ENCODE peak calls at places on chromosomes 5 and 9, in six cellular contexts. F is activated naive CD4-positive, alpha-beta T cell; M is glomerular endothelial cell; E is substantia nigra; T is NCI-H1694; B is ELF-1. R is an unnamed sample.
A peak's percentile ranks its signal among the peaks of the same experiment; 100 is the strongest.

GRCh38 chr9:112556497-112557085 is 70.0 kb downstream of the KIAA1958 start:
- DNase-seq in F (no peak), M (no peak), E (no peak), T (no peak), B (no peak), R (no peak)

GRCh38 chr5:135332519-135333150 is 66.4 kb downstream of the MACROH2A1 start:
- DNase-seq in F (no peak), M (peak; percentile 33), E (no peak), T (peak; percentile 63), B (peak; percentile 55), R (no peak)

GRCh38 chr5:149641000-149641576 is 59.8 kb downstream of the ARHGEF37 start:
- DNase-seq in F (no peak), M (no peak), E (no peak), T (no peak), B (no peak), R (no peak)

GRCh38 chr9:4147476-4148214 is 152.2 kb downstream of the GLIS3 start:
- DNase-seq in F (no peak), M (no peak), E (peak; percentile 25), T (no peak), B (no peak), R (no peak)

GRCh38 chr9:129640086-129640870 is 1.7 kb downstream of the ASB6 start:
- DNase-seq in F (no peak), M (no peak), E (peak; percentile 13), T (no peak), B (no peak), R (no peak)

GRCh38 chr5:147911427-147911826 is 5.1 kb upstream of the C5orf46 start:
- DNase-seq in F (no peak), M (no peak), E (peak; percentile 7), T (peak; percentile 74), B (no peak), R (no peak)

GRCh38 chr9:93575706-93576295 is 583 bp upstream of the PHF2 start:
- DNase-seq in F (peak; percentile 41), M (no peak), E (peak; percentile 45), T (no peak), B (peak; percentile 46), R (no peak)

GRCh38 chr9:27426717-27427645 is 97.1 kb upstream of the IFNK start:
- DNase-seq in F (no peak), M (no peak), E (no peak), T (no peak), B (peak; percentile 79), R (peak; percentile 82)

GRCh38 chr5:168920019-168920813 is 341.0 kb upstream of the PANK3 start:
- DNase-seq in F (no peak), M (no peak), E (peak; percentile 6), T (no peak), B (no peak), R (no peak)

GRCh38 chr9:122342323-122343050 is 28.3 kb upstream of the PTGS1 start:
- DNase-seq in F (no peak), M (no peak), E (no peak), T (no peak), B (no peak), R (no peak)

GRCh38 chr5:112930082-112930344 is 8.0 kb upstream of the REEP5 start:
- DNase-seq in F (no peak), M (no peak), E (no peak), T (no peak), B (no peak), R (no peak)

GRCh38 chr9:27184556-27185351 is 75.7 kb downstream of the TEK start:
- DNase-seq in F (no peak), M (no peak), E (no peak), T (no peak), B (no peak), R (no peak)

GRCh38 chr5:108028411-108028810 is 353.5 kb downstream of the FBXL17 start:
- DNase-seq in F (no peak), M (no peak), E (no peak), T (no peak), B (no peak), R (no peak)

R was measured in NCI-H187.